ENCODE peak calls at places on chromosomes 7 and 10, in five cellular contexts. One of them, this sample, is unnamed.

GRCh38 chr10:3217301-3217700 is 44.7 kb upstream of the PITRM1 start:
- DNase-seq in Calu3: no peak
- DNase-seq in stimulated activated CD4-positive, alpha-beta T cell treated with anti-CD3 and anti-CD28 coated beads, Interleukin-12 subunit alpha, Interleukin-12 subunit beta, amount 100 ng/mL, for 4 hours: no peak
- DNase-seq in DMS153: no peak
- DNase-seq in HEK293T: no peak
- DNase-seq in this sample: no peak

GRCh38 chr7:99135938-99136337 is 8.0 kb downstream of the SMURF1 start:
- DNase-seq in Calu3: no peak
- DNase-seq in DMS153: no peak
- DNase-seq in stimulated activated CD4-positive, alpha-beta T cell treated with anti-CD3 and anti-CD28 coated beads, Interleukin-12 subunit alpha, Interleukin-12 subunit beta, amount 100 ng/mL, for 4 hours: no peak
- DNase-seq in HEK293T: no peak
- DNase-seq in this sample: no peak

GRCh38 chr7:35596061-35596460 is 98.9 kb downstream of the HERPUD2 start:
- DNase-seq in Calu3: no peak
- DNase-seq in stimulated activated CD4-positive, alpha-beta T cell treated with anti-CD3 and anti-CD28 coated beads, Interleukin-12 subunit alpha, Interleukin-12 subunit beta, amount 100 ng/mL, for 4 hours: no peak
- DNase-seq in HEK293T: no peak
- DNase-seq in DMS153: no peak
- DNase-seq in this sample: no peak

GRCh38 chr7:115471891-115472290 is 550.0 kb downstream of the MDFIC start:
- DNase-seq in Calu3: no peak
- DNase-seq in HEK293T: no peak
- DNase-seq in DMS153: no peak
- DNase-seq in stimulated activated CD4-positive, alpha-beta T cell treated with anti-CD3 and anti-CD28 coated beads, Interleukin-12 subunit alpha, Interleukin-12 subunit beta, amount 100 ng/mL, for 4 hours: no peak
- DNase-seq in this sample: no peak

GRCh38 chr10:77602231-77602912 is 35.2 kb downstream of the KCNMA1 start:
- DNase-seq in Calu3: no peak
- DNase-seq in DMS153: no peak
- DNase-seq in stimulated activated CD4-positive, alpha-beta T cell treated with anti-CD3 and anti-CD28 coated beads, Interleukin-12 subunit alpha, Interleukin-12 subunit beta, amount 100 ng/mL, for 4 hours: no peak
- DNase-seq in HEK293T: no peak
- DNase-seq in this sample: no peak

GRCh38 chr7:20112646-20113045 is 104.5 kb downstream of the MACC1 start:
- DNase-seq in stimulated activated CD4-positive, alpha-beta T cell treated with anti-CD3 and anti-CD28 coated beads, Interleukin-12 subunit alpha, Interleukin-12 subunit beta, amount 100 ng/mL, for 4 hours: no peak
- DNase-seq in HEK293T: no peak
- DNase-seq in Calu3: no peak
- DNase-seq in DMS153: no peak
- DNase-seq in this sample: no peak

GRCh38 chr7:134565643-134566136 is 16.8 kb downstream of the AKR1B15 start:
- DNase-seq in stimulated activated CD4-positive, alpha-beta T cell treated with anti-CD3 and anti-CD28 coated beads, Interleukin-12 subunit alpha, Interleukin-12 subunit beta, amount 100 ng/mL, for 4 hours: no peak
- DNase-seq in HEK293T: no peak
- DNase-seq in Calu3: no peak
- DNase-seq in DMS153: no peak
- DNase-seq in this sample: no peak

GRCh38 chr10:92239600-92240288 is 51.1 kb downstream of the CPEB3 start:
- DNase-seq in HEK293T: peak
- DNase-seq in Calu3: peak
- DNase-seq in stimulated activated CD4-positive, alpha-beta T cell treated with anti-CD3 and anti-CD28 coated beads, Interleukin-12 subunit alpha, Interleukin-12 subunit beta, amount 100 ng/mL, for 4 hours: peak
- DNase-seq in DMS153: no peak
- DNase-seq in this sample: no peak

GRCh38 chr10:7797582-7797981 is 9.6 kb downstream of the ATP5F1C start:
- DNase-seq in HEK293T: no peak
- DNase-seq in DMS153: no peak
- DNase-seq in Calu3: peak
- DNase-seq in stimulated activated CD4-positive, alpha-beta T cell treated with anti-CD3 and anti-CD28 coated beads, Interleukin-12 subunit alpha, Interleukin-12 subunit beta, amount 100 ng/mL, for 4 hours: no peak
- DNase-seq in this sample: no peak

GRCh38 chr10:74750848-74751274 is 75.5 kb upstream of the KAT6B start:
- DNase-seq in stimulated activated CD4-positive, alpha-beta T cell treated with anti-CD3 and anti-CD28 coated beads, Interleukin-12 subunit alpha, Interleukin-12 subunit beta, amount 100 ng/mL, for 4 hours: no peak
- DNase-seq in HEK293T: no peak
- DNase-seq in DMS153: no peak
- DNase-seq in Calu3: no peak
- DNase-seq in this sample: no peak

GRCh38 chr7:134939136-134939535 is 47.2 kb upstream of the AGBL3 start:
- DNase-seq in DMS153: no peak
- DNase-seq in Calu3: no peak
- DNase-seq in HEK293T: no peak
- DNase-seq in stimulated activated CD4-positive, alpha-beta T cell treated with anti-CD3 and anti-CD28 coated beads, Interleukin-12 subunit alpha, Interleukin-12 subunit beta, amount 100 ng/mL, for 4 hours: no peak
- DNase-seq in this sample: no peak

GRCh38 chr10:103197891-103198290 is 4.8 kb upstream of the NT5C2 start:
- DNase-seq in HEK293T: no peak
- DNase-seq in stimulated activated CD4-positive, alpha-beta T cell treated with anti-CD3 and anti-CD28 coated beads, Interleukin-12 subunit alpha, Interleukin-12 subunit beta, amount 100 ng/mL, for 4 hours: no peak
- DNase-seq in Calu3: no peak
- DNase-seq in DMS153: no peak
- DNase-seq in this sample: no peak

GRCh38 chr10:11683529-11684320 is 58.5 kb upstream of the ECHDC3 start:
- DNase-seq in Calu3: no peak
- DNase-seq in HEK293T: no peak
- DNase-seq in DMS153: peak
- DNase-seq in stimulated activated CD4-positive, alpha-beta T cell treated with anti-CD3 and anti-CD28 coated beads, Interleukin-12 subunit alpha, Interleukin-12 subunit beta, amount 100 ng/mL, for 4 hours: no peak
- DNase-seq in this sample: peak

GRCh38 chr10:30540286-30540685 is 89.3 kb downstream of the LYZL2 start:
- DNase-seq in stimulated activated CD4-positive, alpha-beta T cell treated with anti-CD3 and anti-CD28 coated beads, Interleukin-12 subunit alpha, Interleukin-12 subunit beta, amount 100 ng/mL, for 4 hours: no peak
- DNase-seq in DMS153: no peak
- DNase-seq in HEK293T: no peak
- DNase-seq in Calu3: no peak
- DNase-seq in this sample: no peak

GRCh38 chr7:771241-772004 is 44.3 kb upstream of the PRKAR1B start:
- DNase-seq in DMS153: no peak
- DNase-seq in Calu3: no peak
- DNase-seq in HEK293T: no peak
- DNase-seq in stimulated activated CD4-positive, alpha-beta T cell treated with anti-CD3 and anti-CD28 coated beads, Interleukin-12 subunit alpha, Interleukin-12 subunit beta, amount 100 ng/mL, for 4 hours: no peak
- DNase-seq in this sample: no peak

GRCh38 chr7:4621401-4621800 is 60.7 kb upstream of the FOXK1 start:
- DNase-seq in Calu3: no peak
- DNase-seq in stimulated activated CD4-positive, alpha-beta T cell treated with anti-CD3 and anti-CD28 coated beads, Interleukin-12 subunit alpha, Interleukin-12 subunit beta, amount 100 ng/mL, for 4 hours: no peak
- DNase-seq in HEK293T: no peak
- DNase-seq in DMS153: no peak
- DNase-seq in this sample: no peak

GRCh38 chr10:97889461-97890265 is 40.0 kb downstream of the GOLGA7B start:
- DNase-seq in Calu3: peak
- DNase-seq in HEK293T: no peak
- DNase-seq in stimulated activated CD4-positive, alpha-beta T cell treated with anti-CD3 and anti-CD28 coated beads, Interleukin-12 subunit alpha, Interleukin-12 subunit beta, amount 100 ng/mL, for 4 hours: peak
- DNase-seq in DMS153: peak
- DNase-seq in this sample: no peak

This sample was measured in NCI-H774.